ENCODE peak calls at places on chromosomes 6 and 20, in five cellular contexts. One of them, this sample, is unnamed.

GRCh38 chr20:50387996-50388332 is 122.2 kb upstream of the PTPN1 start:
- DNase-seq in coronary artery: no peak
- DNase-seq in lung: no peak
- DNase-seq in brain microvascular endothelial cell: peak
- DNase-seq in right atrium auricular region: no peak
- DNase-seq in this sample: no peak

GRCh38 chr20:37907677-37908397 is 4.9 kb downstream of the VSTM2L start:
- DNase-seq in lung: no peak
- DNase-seq in coronary artery: no peak
- DNase-seq in right atrium auricular region: no peak
- DNase-seq in brain microvascular endothelial cell: peak
- DNase-seq in this sample: no peak

GRCh38 chr6:27517928-27518787 is 45.3 kb upstream of the ZNF184 start:
- DNase-seq in coronary artery: no peak
- DNase-seq in right atrium auricular region: no peak
- DNase-seq in lung: no peak
- DNase-seq in brain microvascular endothelial cell: no peak
- DNase-seq in this sample: no peak

GRCh38 chr6:136592930-136593673 is 42.9 kb upstream of the MAP7 start:
- DNase-seq in right atrium auricular region: no peak
- DNase-seq in brain microvascular endothelial cell: peak
- DNase-seq in lung: no peak
- DNase-seq in coronary artery: no peak
- DNase-seq in this sample: no peak

GRCh38 chr6:39357998-39358686 is 35.6 kb upstream of the KCNK16 start:
- DNase-seq in coronary artery: peak
- DNase-seq in brain microvascular endothelial cell: peak
- DNase-seq in lung: no peak
- DNase-seq in right atrium auricular region: no peak
- DNase-seq in this sample: no peak

GRCh38 chr20:52295556-52295955 is 104.0 kb upstream of the ZFP64 start:
- DNase-seq in right atrium auricular region: no peak
- DNase-seq in coronary artery: no peak
- DNase-seq in brain microvascular endothelial cell: no peak
- DNase-seq in lung: no peak
- DNase-seq in this sample: no peak

GRCh38 chr6:129135421-129135820 is 252.5 kb downstream of the LAMA2 start:
- DNase-seq in right atrium auricular region: no peak
- DNase-seq in lung: no peak
- DNase-seq in coronary artery: no peak
- DNase-seq in brain microvascular endothelial cell: no peak
- DNase-seq in this sample: no peak

GRCh38 chr6:82783587-82784253 is 281.9 kb downstream of the UBE3D start:
- DNase-seq in right atrium auricular region: no peak
- DNase-seq in brain microvascular endothelial cell: no peak
- DNase-seq in coronary artery: no peak
- DNase-seq in lung: no peak
- DNase-seq in this sample: no peak

GRCh38 chr6:79707621-79708020 is 76.5 kb downstream of the SH3BGRL2 start:
- DNase-seq in right atrium auricular region: no peak
- DNase-seq in lung: no peak
- DNase-seq in brain microvascular endothelial cell: no peak
- DNase-seq in coronary artery: no peak
- DNase-seq in this sample: no peak

GRCh38 chr6:48111143-48111506 is at the start of gene PTCHD4:
- DNase-seq in lung: no peak
- DNase-seq in right atrium auricular region: no peak
- DNase-seq in brain microvascular endothelial cell: peak
- DNase-seq in coronary artery: no peak
- DNase-seq in this sample: no peak

GRCh38 chr6:51203504-51203903 is 384.8 kb downstream of the TFAP2B start:
- DNase-seq in coronary artery: no peak
- DNase-seq in brain microvascular endothelial cell: no peak
- DNase-seq in right atrium auricular region: no peak
- DNase-seq in lung: no peak
- DNase-seq in this sample: no peak

GRCh38 chr6:45483501-45483900 is 105.8 kb upstream of the SUPT3H start:
- DNase-seq in coronary artery: no peak
- DNase-seq in right atrium auricular region: no peak
- DNase-seq in brain microvascular endothelial cell: no peak
- DNase-seq in lung: no peak
- DNase-seq in this sample: no peak

GRCh38 chr6:5582758-5583157 is 321.4 kb downstream of the FARS2 start:
- DNase-seq in coronary artery: no peak
- DNase-seq in lung: no peak
- DNase-seq in right atrium auricular region: no peak
- DNase-seq in brain microvascular endothelial cell: no peak
- DNase-seq in this sample: no peak

GRCh38 chr6:56450882-56451739 is 191.6 kb downstream of the DST start:
- DNase-seq in right atrium auricular region: peak
- DNase-seq in brain microvascular endothelial cell: peak
- DNase-seq in coronary artery: no peak
- DNase-seq in lung: peak
- DNase-seq in this sample: peak

GRCh38 chr20:57779401-57780003 is 69.7 kb upstream of the PMEPA1 start:
- DNase-seq in right atrium auricular region: no peak
- DNase-seq in brain microvascular endothelial cell: no peak
- DNase-seq in lung: no peak
- DNase-seq in coronary artery: peak
- DNase-seq in this sample: no peak

GRCh38 chr6:381742-382461 is 9.7 kb upstream of the IRF4 start:
- DNase-seq in lung: no peak
- DNase-seq in right atrium auricular region: no peak
- DNase-seq in brain microvascular endothelial cell: no peak
- DNase-seq in coronary artery: peak
- DNase-seq in this sample: no peak

GRCh38 chr6:158174514-158174913 is 6.4 kb downstream of the GTF2H5 start:
- DNase-seq in right atrium auricular region: no peak
- DNase-seq in lung: no peak
- DNase-seq in brain microvascular endothelial cell: peak
- DNase-seq in coronary artery: no peak
- DNase-seq in this sample: no peak

DNA sequence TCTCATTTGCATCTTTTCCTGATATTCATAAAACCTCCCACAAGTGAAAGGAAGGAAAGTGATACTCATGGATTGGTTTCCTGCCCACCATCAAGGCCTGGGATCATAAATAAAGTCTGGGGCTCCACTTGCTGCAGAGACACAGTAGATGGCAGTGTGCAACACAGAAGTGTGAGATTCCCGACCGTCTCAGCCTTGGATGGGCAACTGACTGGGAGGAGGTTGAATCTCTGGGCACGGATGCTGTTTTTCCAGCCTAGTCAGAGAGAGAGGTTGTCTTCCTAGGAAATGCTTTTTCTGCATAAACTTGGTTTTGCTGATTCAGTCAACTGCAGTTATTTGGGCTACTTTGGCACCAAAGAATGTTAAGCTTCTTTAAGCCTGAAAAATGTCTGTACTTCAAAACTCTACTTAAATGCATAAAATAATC is 9.9 kb upstream of the RFPL4B start:
- DNase-seq in right atrium auricular region: peak
- DNase-seq in brain microvascular endothelial cell: peak
- DNase-seq in coronary artery: no peak
- DNase-seq in lung: peak
- DNase-seq in this sample: peak
- TF ChIP-seq CTCF in right atrium auricular region: peak
- TF ChIP-seq CTCF in brain microvascular endothelial cell: peak
- TF ChIP-seq CTCF in coronary artery: peak
- TF ChIP-seq CTCF in lung: peak
- TF ChIP-seq CTCF in this sample: peak

GRCh38 chr20:8519887-8520286 is 387.8 kb downstream of the PLCB1 start:
- DNase-seq in brain microvascular endothelial cell: no peak
- DNase-seq in coronary artery: no peak
- DNase-seq in right atrium auricular region: no peak
- DNase-seq in lung: no peak
- DNase-seq in this sample: no peak

GRCh38 chr20:8527998-8528397 is 395.9 kb downstream of the PLCB1 start:
- DNase-seq in lung: no peak
- DNase-seq in coronary artery: no peak
- DNase-seq in brain microvascular endothelial cell: peak
- DNase-seq in right atrium auricular region: no peak
- DNase-seq in this sample: no peak

GRCh38 chr20:8522191-8522590 is 390.1 kb downstream of the PLCB1 start:
- DNase-seq in coronary artery: no peak
- DNase-seq in lung: no peak
- DNase-seq in brain microvascular endothelial cell: no peak
- DNase-seq in right atrium auricular region: no peak
- DNase-seq in this sample: no peak

GRCh38 chr20:8523684-8524083 is 391.6 kb downstream of the PLCB1 start:
- DNase-seq in brain microvascular endothelial cell: no peak
- DNase-seq in coronary artery: no peak
- DNase-seq in right atrium auricular region: no peak
- DNase-seq in lung: no peak
- DNase-seq in this sample: no peak

GRCh38 chr20:8524716-8525343 is 392.8 kb downstream of the PLCB1 start:
- DNase-seq in coronary artery: no peak
- DNase-seq in brain microvascular endothelial cell: no peak
- DNase-seq in right atrium auricular region: no peak
- DNase-seq in lung: no peak
- DNase-seq in this sample: no peak
- TF ChIP-seq CTCF in coronary artery: no peak
- TF ChIP-seq CTCF in brain microvascular endothelial cell: no peak
- TF ChIP-seq CTCF in right atrium auricular region: no peak
- TF ChIP-seq CTCF in lung: no peak
- TF ChIP-seq CTCF in this sample: no peak

GRCh38 chr6:108288742-108289141 is 6.1 kb upstream of the AFG1L start:
- DNase-seq in coronary artery: no peak
- DNase-seq in brain microvascular endothelial cell: no peak
- DNase-seq in lung: no peak
- DNase-seq in right atrium auricular region: no peak
- DNase-seq in this sample: no peak
- TF ChIP-seq CTCF in coronary artery: no peak
- TF ChIP-seq CTCF in brain microvascular endothelial cell: no peak
- TF ChIP-seq CTCF in lung: no peak
- TF ChIP-seq CTCF in right atrium auricular region: no peak
- TF ChIP-seq CTCF in this sample: no peak

GRCh38 chr6:135265278-135265677 is 84.2 kb downstream of the MYB start:
- DNase-seq in brain microvascular endothelial cell: no peak
- DNase-seq in coronary artery: no peak
- DNase-seq in lung: no peak
- DNase-seq in right atrium auricular region: no peak
- DNase-seq in this sample: no peak
- TF ChIP-seq CTCF in brain microvascular endothelial cell: no peak
- TF ChIP-seq CTCF in coronary artery: no peak
- TF ChIP-seq CTCF in lung: no peak
- TF ChIP-seq CTCF in right atrium auricular region: no peak
- TF ChIP-seq CTCF in this sample: no peak

This sample was measured in heart right ventricle.